ENCODE peak calls at places on chromosomes 16 and 17, in four cellular contexts. D is transverse colon, K is heart right ventricle, U is gastrocnemius medialis. L is an unnamed sample.
A peak's percentile ranks its signal among the peaks of the same experiment; 100 is the strongest.

GRCh38 chr17:40399185-40399584 is 18.5 kb downstream of the TOP2A start:
- DNase-seq in D (no peak), K (no peak), U (no peak), L (no peak)

GRCh38 chr17:79082311-79083190 is 7.9 kb downstream of the ENGASE start:
- DNase-seq in D (peak; percentile 55), K (peak; percentile 46), U (no peak), L (peak; percentile 50)

GRCh38 chr17:4341616-4341977 is 24.9 kb downstream of the UBE2G1 start:
- DNase-seq in D (no peak), K (no peak), U (no peak), L (no peak)

GRCh38 chr17:43309505-43310329 is 75.9 kb upstream of the RNU2-1 start:
- DNase-seq in D (no peak), K (no peak), U (no peak), L (no peak)

GRCh38 chr17:80361495-80362220 is 53.3 kb upstream of the ENDOV start:
- DNase-seq in D (no peak), K (no peak), U (no peak), L (no peak)

GRCh38 chr17:835263-835662 is 53.1 kb downstream of the MRM3 start:
- DNase-seq in D (no peak), K (no peak), U (peak; percentile 52), L (no peak)

GRCh38 chr16:57533618-57534336 is 2.6 kb downstream of the CCDC102A start:
- DNase-seq in D (no peak), K (peak; percentile 37), U (no peak), L (peak; percentile 18)

GRCh38 chr17:55674107-55674506 is 48.6 kb downstream of the TMEM100 start:
- DNase-seq in D (no peak), K (no peak), U (no peak), L (no peak)

GRCh38 chr17:48643697-48644012 is 17.5 kb upstream of the HOXB9 start:
- DNase-seq in D (no peak), K (no peak), U (no peak), L (no peak)

GRCh38 chr17:35744830-35745229 is 8.2 kb downstream of the GAS2L2 start:
- DNase-seq in D (no peak), K (no peak), U (no peak), L (no peak)

GRCh38 chr16:56911771-56912541 is 20.0 kb upstream of the HERPUD1 start:
- DNase-seq in D (peak; percentile 74), K (peak; percentile 41), U (peak; percentile 14), L (peak; percentile 48)

GRCh38 chr17:77502626-77503292 is 362.0 kb downstream of the SEC14L1 start:
- DNase-seq in D (peak; percentile 6), K (no peak), U (no peak), L (no peak)

GRCh38 chr16:87344931-87345631 is 27.9 kb upstream of the C16orf95 start:
- DNase-seq in D (peak; percentile 67), K (peak; percentile 48), U (no peak), L (no peak)

GRCh38 chr17:67442787-67443624 is 65.9 kb downstream of the PITPNC1 start:
- DNase-seq in D (no peak), K (no peak), U (no peak), L (no peak)
- H3K27ac ChIP-seq in D (peak overlapping the region; percentile 43), K (peak overlapping the region; percentile 70), U (peak overlapping the region; percentile 49), L (peak overlapping the region; percentile 21)

GRCh38 chr16:881219-882097 is 80.9 kb upstream of the GNG13 start:
- DNase-seq in D (no peak), K (no peak), U (no peak), L (no peak)

GRCh38 chr16:882256-882655 is 81.7 kb upstream of the GNG13 start:
- DNase-seq in D (no peak), K (no peak), U (no peak), L (no peak)

GRCh38 chr16:879461-879861 is 78.9 kb upstream of the GNG13 start:
- DNase-seq in D (no peak), K (no peak), U (no peak), L (no peak)

GRCh38 chr16:879986-880385 is 79.5 kb upstream of the GNG13 start:
- DNase-seq in D (no peak), K (no peak), U (no peak), L (no peak)

GRCh38 chr16:880471-881171 is 80.1 kb upstream of the GNG13 start:
- DNase-seq in D (no peak), K (no peak), U (no peak), L (no peak)
- H3K9me3 ChIP-seq in D (peaks cover 13% of the 10 kb centered on the region), K (peaks cover 25% of the 10 kb centered on the region), U (no peaks in the 10 kb centered on the region), L (no peaks in the 10 kb centered on the region)

DNA sequence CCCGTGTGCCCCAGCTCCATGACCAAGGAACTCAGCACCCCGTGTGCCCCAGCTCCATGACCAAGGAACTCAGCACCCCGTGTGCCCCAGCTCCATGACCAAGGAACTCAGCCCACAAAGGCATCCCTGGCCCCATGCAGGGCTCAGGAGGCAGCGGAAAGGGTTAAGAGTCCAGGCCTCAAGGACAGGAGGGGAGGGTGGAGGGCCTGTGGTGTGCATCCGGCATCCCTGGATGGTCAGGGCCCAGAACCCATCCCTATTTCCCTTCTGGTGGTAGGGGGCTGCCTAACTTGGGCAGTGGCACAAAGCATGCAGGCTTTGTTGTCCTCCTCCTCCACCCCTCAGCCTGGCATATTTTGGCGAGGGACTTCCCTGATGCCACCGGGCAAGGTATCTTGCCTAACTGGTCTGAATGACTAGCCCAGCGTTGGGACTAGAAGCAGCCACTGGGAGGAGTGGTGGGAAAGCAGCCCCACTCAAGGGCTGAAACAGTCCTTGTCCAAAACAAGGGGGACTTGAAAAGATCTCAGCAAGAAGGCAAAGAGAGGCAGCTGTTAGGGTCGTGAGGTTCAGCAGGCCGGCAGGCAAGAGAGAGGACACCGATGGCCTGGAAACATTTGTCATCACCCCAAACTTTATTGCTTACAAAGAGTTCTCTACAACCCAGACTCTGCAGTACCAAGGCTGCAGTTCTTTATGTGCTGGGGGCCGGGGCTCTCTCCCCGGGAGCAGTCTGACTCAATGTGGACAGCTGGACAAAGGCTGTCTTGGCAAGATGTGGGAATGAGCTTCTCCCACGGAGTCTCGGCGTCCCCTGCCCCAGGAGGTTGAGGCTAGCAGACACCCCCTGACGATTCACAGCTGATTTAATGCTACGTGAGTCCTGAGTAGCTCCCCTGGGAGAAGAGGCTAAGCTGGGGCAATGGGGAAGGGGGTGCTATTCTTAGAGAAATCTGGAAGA is 902 bp upstream of the SPATA32 start:
- DNase-seq in D (no peak), K (no peak), U (peak; percentile 21), L (no peak)
- H3K4me3 ChIP-seq in D (no peak overlapping the region), K (peak overlapping the region; percentile 56), U (peak overlapping the region; percentile 76), L (no peak overlapping the region)

DNA sequence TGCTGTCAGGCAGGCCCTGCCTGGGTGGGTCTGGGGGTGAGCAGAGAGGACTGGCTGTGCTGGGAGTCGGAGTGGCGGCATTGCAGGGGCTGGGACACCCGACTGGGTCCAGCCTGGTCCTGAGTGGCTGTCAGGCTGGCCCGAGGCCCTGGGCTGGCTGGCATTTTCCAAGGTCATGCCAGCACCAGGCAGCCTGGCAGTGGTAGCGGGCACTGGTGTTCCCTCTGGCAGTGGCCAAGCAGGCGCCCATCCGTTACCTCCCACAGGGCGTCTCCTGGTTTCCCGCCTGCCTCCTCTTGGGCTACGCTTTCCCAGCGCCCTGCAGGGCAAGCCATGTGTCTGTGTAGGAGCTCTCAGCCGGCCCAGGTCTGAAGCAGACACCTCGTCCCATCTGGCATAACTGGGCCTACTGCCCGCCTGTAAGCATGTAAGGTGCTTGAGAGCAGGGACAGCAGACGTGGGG is 5.7 kb upstream of the PKMYT1 start:
- DNase-seq in D (no peak), K (peak; percentile 54), U (no peak), L (no peak)
- H3K27ac ChIP-seq in D (no peak overlapping the region), K (peak overlapping the region; percentile 95), U (peak overlapping the region; percentile 40), L (no peak overlapping the region)

GRCh38 chr16:3375680-3376079 is 20.0 kb downstream of the OR2C1 start:
- DNase-seq in D (no peak), K (no peak), U (no peak), L (no peak)

GRCh38 chr16:3383045-3383448 is 17.8 kb downstream of the ZSCAN32 start:
- DNase-seq in D (no peak), K (no peak), U (no peak), L (no peak)

DNA sequence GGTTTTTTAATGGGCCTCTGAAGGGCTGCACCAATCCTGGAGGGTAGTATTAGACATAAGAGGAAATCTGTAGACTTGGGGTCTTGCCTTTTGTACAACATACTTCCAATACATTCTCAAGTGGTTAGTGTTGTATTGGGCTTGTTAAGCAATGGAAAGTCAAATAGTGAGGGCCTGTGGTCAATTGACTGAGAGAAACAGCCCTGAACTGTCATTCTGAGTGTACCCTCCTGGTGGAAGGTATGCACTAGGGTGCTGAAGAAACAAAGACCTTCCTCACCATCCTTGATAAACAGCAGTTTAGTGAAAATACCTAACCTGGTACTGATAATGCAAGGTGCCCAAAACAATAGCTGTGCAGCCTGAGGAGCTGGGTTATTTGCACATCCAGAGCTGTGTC is 22.2 kb downstream of the OR2C1 start:
- DNase-seq in D (no peak), K (no peak), U (no peak), L (no peak)
- H3K9me3 ChIP-seq in D (peaks cover 48% of the 10 kb centered on the region), K (peaks cover 59% of the 10 kb centered on the region), U (peaks cover 18% of the 10 kb centered on the region), L (peaks cover 5% of the 10 kb centered on the region)

GRCh38 chr17:5552841-5553240 is 31.5 kb downstream of the NLRP1 start:
- DNase-seq in D (no peak), K (no peak), U (no peak), L (no peak)
- H3K4me3 ChIP-seq in D (no peak overlapping the region), K (no peak overlapping the region), U (no peak overlapping the region), L (no peak overlapping the region)

DNA sequence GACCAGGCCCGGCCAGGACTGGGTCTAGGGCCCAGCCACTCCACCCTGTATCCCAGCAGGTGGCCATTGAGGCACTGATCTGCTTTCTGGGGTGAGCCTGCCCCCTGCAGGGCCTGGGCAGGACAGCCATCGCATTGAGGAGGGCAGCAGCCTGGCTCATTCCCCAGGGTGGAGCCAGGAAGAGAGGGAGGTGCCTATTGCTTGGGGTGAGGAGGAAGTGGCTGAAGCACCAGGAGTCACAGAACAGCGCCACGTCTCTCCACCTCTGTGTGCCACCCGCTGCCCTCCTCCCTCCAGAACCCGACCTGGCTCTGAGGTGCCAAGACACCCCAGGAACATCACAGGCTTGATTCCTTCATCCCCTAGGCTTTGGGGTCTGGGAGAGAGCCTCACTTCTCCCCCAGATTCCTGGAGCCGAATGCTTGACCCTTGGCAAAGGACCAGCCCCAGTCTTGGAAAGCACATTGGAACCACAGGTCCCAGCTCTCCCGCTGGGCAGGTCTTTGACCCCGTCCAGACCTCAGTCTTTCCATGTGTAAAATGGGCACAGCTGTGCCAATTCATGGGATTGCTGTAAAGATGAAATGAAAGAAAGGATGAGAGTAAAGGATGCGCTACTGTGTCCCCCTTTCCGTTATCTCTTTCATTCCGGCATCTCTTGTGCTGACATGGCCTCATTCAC is 7.2 kb upstream of the KRT36 start:
- DNase-seq in D (peak; percentile 84), K (peak; percentile 61), U (peak; percentile 22), L (peak; percentile 49)
- H3K27ac ChIP-seq in D (peak overlapping the region; percentile 44), K (no peak overlapping the region), U (no peak overlapping the region), L (no peak overlapping the region)

DNA sequence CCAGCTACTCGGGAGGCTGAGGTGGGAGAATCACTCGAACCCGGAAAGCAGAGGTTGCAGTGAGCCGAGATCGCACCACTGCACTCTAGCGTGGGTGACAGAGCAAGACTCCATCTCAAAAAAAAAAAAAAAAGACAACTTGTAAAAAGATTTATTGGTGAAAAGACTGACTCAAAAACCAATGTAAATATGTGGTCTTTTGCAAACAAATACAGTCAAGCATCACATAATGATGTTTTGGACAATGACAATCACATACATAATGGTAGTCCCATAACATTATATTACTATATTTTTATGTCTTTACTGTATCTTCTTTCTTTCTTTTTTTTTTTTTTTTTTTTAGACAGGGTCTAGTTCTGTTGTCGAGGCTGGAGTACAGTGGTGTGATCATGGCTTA is 8.3 kb downstream of the CRLF3 start:
- DNase-seq in D (no peak), K (no peak), U (no peak), L (no peak)
- H3K9me3 ChIP-seq in D (no peaks in the 10 kb centered on the region), K (no peaks in the 10 kb centered on the region), U (no peaks in the 10 kb centered on the region), L (no peaks in the 10 kb centered on the region)

L was measured in adrenal gland.